ENCODE peak calls at places on chromosomes 13 and 19, in ten cellular contexts. One of them, this sample, is unnamed.

GRCh38 chr13:97932006-97932405 is 21.5 kb upstream of the IPO5 start:
- DNase-seq in HCT116: no peak
- DNase-seq in astrocyte: no peak
- DNase-seq in mammary epithelial cell: no peak
- DNase-seq in mesendoderm: peak; percentile 23
- DNase-seq in SK-N-SH: no peak
- DNase-seq in PC-9: no peak
- DNase-seq in OCI-LY7: no peak
- DNase-seq in K562: no peak
- DNase-seq in H9: no peak
- DNase-seq in this sample: no peak

GRCh38 chr19:34274284-34274826 is 20.0 kb downstream of the GARRE1 start:
- DNase-seq in SK-N-SH: no peak
- DNase-seq in OCI-LY7: no peak
- DNase-seq in HCT116: no peak
- DNase-seq in H9: no peak
- DNase-seq in mammary epithelial cell: no peak
- DNase-seq in PC-9: no peak
- DNase-seq in mesendoderm: no peak
- DNase-seq in K562: no peak
- DNase-seq in astrocyte: peak; percentile 64
- DNase-seq in this sample: peak; percentile 39

GRCh38 chr19:55278391-55279135 is 1.3 kb downstream of the HSPBP1 start:
- DNase-seq in HCT116: no peak
- DNase-seq in astrocyte: no peak
- DNase-seq in K562: no peak
- DNase-seq in PC-9: no peak
- DNase-seq in H9: no peak
- DNase-seq in mesendoderm: no peak
- DNase-seq in mammary epithelial cell: no peak
- DNase-seq in SK-N-SH: no peak
- DNase-seq in OCI-LY7: peak; percentile 38
- DNase-seq in this sample: no peak

GRCh38 chr13:57724486-57725272 is 93.1 kb downstream of the PCDH17 start:
- DNase-seq in PC-9: no peak
- DNase-seq in HCT116: no peak
- DNase-seq in OCI-LY7: no peak
- DNase-seq in mammary epithelial cell: no peak
- DNase-seq in astrocyte: no peak
- DNase-seq in mesendoderm: no peak
- DNase-seq in H9: peak; percentile 30
- DNase-seq in K562: no peak
- DNase-seq in SK-N-SH: no peak
- DNase-seq in this sample: no peak

GRCh38 chr13:26679945-26680516 is 80.6 kb downstream of the GPR12 start:
- DNase-seq in mesendoderm: peak; percentile 77
- DNase-seq in K562: peak; percentile 2
- DNase-seq in SK-N-SH: no peak
- DNase-seq in HCT116: no peak
- DNase-seq in OCI-LY7: no peak
- DNase-seq in PC-9: no peak
- DNase-seq in H9: peak; percentile 58
- DNase-seq in mammary epithelial cell: no peak
- DNase-seq in astrocyte: peak; percentile 2
- DNase-seq in this sample: peak; percentile 86

GRCh38 chr13:109196896-109197295 is 567.5 kb downstream of the MYO16 start:
- DNase-seq in mammary epithelial cell: no peak
- DNase-seq in H9: peak; percentile 67
- DNase-seq in astrocyte: no peak
- DNase-seq in K562: peak; percentile 24
- DNase-seq in OCI-LY7: no peak
- DNase-seq in PC-9: no peak
- DNase-seq in mesendoderm: peak; percentile 68
- DNase-seq in SK-N-SH: no peak
- DNase-seq in HCT116: peak; percentile 38
- DNase-seq in this sample: no peak

GRCh38 chr13:33026489-33027152 is 10.4 kb downstream of the KL start:
- DNase-seq in mammary epithelial cell: no peak
- DNase-seq in HCT116: no peak
- DNase-seq in mesendoderm: no peak
- DNase-seq in SK-N-SH: no peak
- DNase-seq in astrocyte: no peak
- DNase-seq in H9: no peak
- DNase-seq in OCI-LY7: no peak
- DNase-seq in K562: no peak
- DNase-seq in PC-9: no peak
- DNase-seq in this sample: no peak

GRCh38 chr13:25300861-25301346 is 521 bp upstream of the NUP58 start:
- DNase-seq in PC-9: no peak
- DNase-seq in OCI-LY7: no peak
- DNase-seq in SK-N-SH: peak; percentile 66
- DNase-seq in astrocyte: no peak
- DNase-seq in K562: no peak
- DNase-seq in mesendoderm: no peak
- DNase-seq in H9: peak; percentile 32
- DNase-seq in mammary epithelial cell: no peak
- DNase-seq in HCT116: no peak
- DNase-seq in this sample: peak; percentile 65

GRCh38 chr19:31350033-31350692 is 927 bp upstream of the TSHZ3 start:
- DNase-seq in mammary epithelial cell: no peak
- DNase-seq in H9: no peak
- DNase-seq in K562: no peak
- DNase-seq in OCI-LY7: no peak
- DNase-seq in HCT116: no peak
- DNase-seq in mesendoderm: no peak
- DNase-seq in astrocyte: no peak
- DNase-seq in PC-9: no peak
- DNase-seq in SK-N-SH: peak; percentile 81
- DNase-seq in this sample: peak; percentile 96

GRCh38 chr19:30402790-30403189 is 30.6 kb downstream of the ZNF536 start:
- DNase-seq in HCT116: no peak
- DNase-seq in H9: no peak
- DNase-seq in PC-9: no peak
- DNase-seq in SK-N-SH: no peak
- DNase-seq in mesendoderm: peak; percentile 19
- DNase-seq in astrocyte: no peak
- DNase-seq in K562: no peak
- DNase-seq in OCI-LY7: no peak
- DNase-seq in mammary epithelial cell: no peak
- DNase-seq in this sample: no peak

GRCh38 chr19:49415102-49415809 is 8.0 kb downstream of the PTH2 start:
- DNase-seq in mesendoderm: no peak
- DNase-seq in K562: no peak
- DNase-seq in H9: no peak
- DNase-seq in PC-9: no peak
- DNase-seq in mammary epithelial cell: no peak
- DNase-seq in SK-N-SH: no peak
- DNase-seq in HCT116: no peak
- DNase-seq in astrocyte: no peak
- DNase-seq in OCI-LY7: peak; percentile 19
- DNase-seq in this sample: peak; percentile 97

GRCh38 chr13:34011552-34012085 is 193.7 kb downstream of the RFC3 start:
- DNase-seq in H9: no peak
- DNase-seq in mesendoderm: no peak
- DNase-seq in OCI-LY7: no peak
- DNase-seq in HCT116: no peak
- DNase-seq in K562: no peak
- DNase-seq in SK-N-SH: no peak
- DNase-seq in mammary epithelial cell: no peak
- DNase-seq in PC-9: no peak
- DNase-seq in astrocyte: no peak
- DNase-seq in this sample: no peak

GRCh38 chr19:46896076-46896794 is 35.4 kb downstream of the ARHGAP35 start:
- DNase-seq in astrocyte: no peak
- DNase-seq in OCI-LY7: peak; percentile 85
- DNase-seq in HCT116: no peak
- DNase-seq in K562: no peak
- DNase-seq in mesendoderm: no peak
- DNase-seq in PC-9: no peak
- DNase-seq in H9: no peak
- DNase-seq in SK-N-SH: no peak
- DNase-seq in mammary epithelial cell: no peak
- DNase-seq in this sample: no peak

GRCh38 chr19:35211545-35212230 is 16.9 kb downstream of the FAM187B start:
- DNase-seq in PC-9: no peak
- DNase-seq in H9: no peak
- DNase-seq in HCT116: no peak
- DNase-seq in K562: no peak
- DNase-seq in astrocyte: no peak
- DNase-seq in OCI-LY7: peak; percentile 71
- DNase-seq in mesendoderm: no peak
- DNase-seq in mammary epithelial cell: no peak
- DNase-seq in SK-N-SH: no peak
- DNase-seq in this sample: peak; percentile 35

DNA sequence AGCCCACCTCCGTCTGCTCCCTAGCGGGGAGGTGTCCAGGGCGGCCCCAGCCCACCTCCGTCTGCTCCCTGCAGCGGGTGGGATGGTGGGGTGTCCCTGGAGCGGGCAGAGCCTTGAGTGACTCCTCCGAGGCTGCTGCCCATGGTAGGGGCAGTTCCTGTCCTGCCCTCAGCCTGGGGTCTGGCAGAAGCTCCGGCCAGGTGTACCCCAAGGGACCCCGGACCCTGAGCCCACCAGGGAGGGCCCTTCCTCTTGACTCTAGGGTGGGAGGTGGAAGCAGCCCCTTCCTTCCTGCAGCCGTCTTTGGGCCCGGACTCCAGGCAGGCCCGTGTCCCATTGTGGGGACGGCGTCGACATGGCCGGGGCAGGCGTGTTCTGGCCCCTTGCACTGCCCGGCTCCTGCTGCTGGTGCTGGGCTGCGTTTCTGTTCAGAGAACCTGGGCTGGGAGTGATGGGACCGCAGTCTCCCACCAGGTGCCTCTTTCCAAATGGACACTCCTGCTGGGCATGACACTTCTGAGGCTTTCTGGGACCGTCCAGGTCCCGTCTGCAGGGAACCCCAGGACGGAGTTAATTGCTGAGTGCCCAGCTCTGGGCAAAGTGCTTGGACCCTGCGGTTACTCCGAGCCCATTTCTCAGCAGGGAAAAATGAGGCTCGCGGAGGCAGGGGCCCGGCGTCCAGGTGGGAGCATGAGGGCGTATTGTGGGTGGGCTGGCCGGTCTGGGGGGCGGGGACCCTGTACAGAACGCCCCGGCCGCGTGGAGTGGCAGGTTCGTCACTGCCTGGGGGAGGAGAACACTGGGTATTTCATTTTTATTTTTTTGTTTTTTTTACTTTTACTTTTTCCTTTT is 19.8 kb downstream of the ARID3A start:
- DNase-seq in SK-N-SH: no peak
- DNase-seq in H9: no peak
- DNase-seq in HCT116: no peak
- DNase-seq in mammary epithelial cell: no peak
- DNase-seq in mesendoderm: no peak
- DNase-seq in K562: no peak
- DNase-seq in astrocyte: no peak
- DNase-seq in PC-9: no peak
- DNase-seq in OCI-LY7: no peak
- DNase-seq in this sample: no peak
- H3K79me2 ChIP-seq in SK-N-SH: peaks cover 30% of the 10 kb centered on the region
- H3K79me2 ChIP-seq in H9: no peaks in the 10 kb centered on the region
- H3K79me2 ChIP-seq in HCT116: peaks cover 8% of the 10 kb centered on the region
- H3K79me2 ChIP-seq in mammary epithelial cell: peaks cover 12% of the 10 kb centered on the region
- H3K79me2 ChIP-seq in mesendoderm: peaks cover 42% of the 10 kb centered on the region
- H3K79me2 ChIP-seq in K562: peaks cover 78% of the 10 kb centered on the region
- H3K79me2 ChIP-seq in astrocyte: peaks cover 66% of the 10 kb centered on the region
- H3K79me2 ChIP-seq in PC-9: no peaks in the 10 kb centered on the region
- H3K79me2 ChIP-seq in OCI-LY7: no peaks in the 10 kb centered on the region
- H3K79me2 ChIP-seq in this sample: peaks cover 40% of the 10 kb centered on the region

DNA sequence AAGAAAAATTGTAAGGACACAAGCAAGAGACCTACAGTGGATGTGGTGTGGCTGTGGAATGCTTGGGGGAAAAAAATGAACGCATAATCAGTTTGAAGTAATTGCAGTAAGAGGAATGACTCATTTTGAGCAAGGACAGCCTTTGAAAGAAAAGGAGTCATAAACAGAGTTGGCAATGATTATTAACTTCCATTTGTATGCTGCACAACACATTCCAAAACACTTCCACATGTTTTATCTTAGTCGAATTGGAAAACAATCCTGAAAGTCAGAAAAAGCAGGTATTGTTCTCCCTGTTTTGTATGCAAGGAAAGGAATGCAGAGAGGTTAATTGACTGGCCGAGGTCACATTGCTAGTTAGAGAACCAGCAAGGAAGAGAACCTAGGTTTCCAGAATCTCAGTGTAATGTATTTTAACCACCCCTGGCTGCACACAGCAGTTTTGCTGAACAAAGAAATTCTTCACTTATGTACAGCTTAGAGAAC is 630.0 kb upstream of the MIR17HG start:
- DNase-seq in mammary epithelial cell: peak; percentile 76
- DNase-seq in K562: no peak
- DNase-seq in SK-N-SH: no peak
- DNase-seq in mesendoderm: peak; percentile 51
- DNase-seq in PC-9: peak; percentile 41
- DNase-seq in HCT116: peak; percentile 22
- DNase-seq in OCI-LY7: no peak
- DNase-seq in astrocyte: peak; percentile 97
- DNase-seq in H9: no peak
- DNase-seq in this sample: no peak
- H3K79me2 ChIP-seq in mammary epithelial cell: no peaks in the 10 kb centered on the region
- H3K79me2 ChIP-seq in K562: no peaks in the 10 kb centered on the region
- H3K79me2 ChIP-seq in SK-N-SH: no peaks in the 10 kb centered on the region
- H3K79me2 ChIP-seq in mesendoderm: no peaks in the 10 kb centered on the region
- H3K79me2 ChIP-seq in PC-9: no peaks in the 10 kb centered on the region
- H3K79me2 ChIP-seq in HCT116: no peaks in the 10 kb centered on the region
- H3K79me2 ChIP-seq in OCI-LY7: no peaks in the 10 kb centered on the region
- H3K79me2 ChIP-seq in astrocyte: no peaks in the 10 kb centered on the region
- H3K79me2 ChIP-seq in H9: no peaks in the 10 kb centered on the region
- H3K79me2 ChIP-seq in this sample: no peaks in the 10 kb centered on the region

GRCh38 chr19:1424182-1424955 is 13.8 kb upstream of the RPS15 start:
- DNase-seq in K562: no peak
- DNase-seq in mesendoderm: no peak
- DNase-seq in mammary epithelial cell: no peak
- DNase-seq in astrocyte: no peak
- DNase-seq in OCI-LY7: no peak
- DNase-seq in HCT116: no peak
- DNase-seq in H9: no peak
- DNase-seq in PC-9: no peak
- DNase-seq in SK-N-SH: no peak
- DNase-seq in this sample: no peak
- H3K79me2 ChIP-seq in K562: peaks cover 62% of the 10 kb centered on the region
- H3K79me2 ChIP-seq in mesendoderm: peaks cover 35% of the 10 kb centered on the region
- H3K79me2 ChIP-seq in mammary epithelial cell: peaks cover 92% of the 10 kb centered on the region
- H3K79me2 ChIP-seq in astrocyte: peaks cover 90% of the 10 kb centered on the region
- H3K79me2 ChIP-seq in OCI-LY7: no peaks in the 10 kb centered on the region
- H3K79me2 ChIP-seq in HCT116: peaks cover 95% of the 10 kb centered on the region
- H3K79me2 ChIP-seq in H9: no peaks in the 10 kb centered on the region
- H3K79me2 ChIP-seq in PC-9: peaks cover under 1% of the 10 kb centered on the region
- H3K79me2 ChIP-seq in SK-N-SH: peaks cover 38% of the 10 kb centered on the region
- H3K79me2 ChIP-seq in this sample: peaks cover 85% of the 10 kb centered on the region

DNA sequence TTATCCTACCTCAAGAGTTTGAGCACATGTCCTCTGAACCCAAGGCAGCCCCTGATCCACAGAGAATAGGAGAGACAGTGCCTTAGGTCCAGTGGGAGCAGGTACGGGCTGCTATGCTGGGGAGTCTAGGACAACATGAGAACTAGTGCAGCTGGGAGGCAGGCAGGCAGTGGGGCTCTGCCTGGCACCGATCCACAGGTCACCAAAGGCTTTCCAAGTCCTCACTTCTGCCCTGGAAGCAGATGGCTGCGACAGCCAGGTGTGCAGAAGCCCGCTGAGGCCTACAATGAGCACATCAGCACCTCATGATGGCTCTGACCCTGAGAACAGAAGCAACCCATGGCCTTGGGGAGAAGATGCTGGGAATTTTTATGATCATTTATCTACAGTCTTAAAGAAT is 29.8 kb upstream of the EPHX3 start:
- DNase-seq in HCT116: no peak
- DNase-seq in PC-9: no peak
- DNase-seq in mesendoderm: no peak
- DNase-seq in OCI-LY7: no peak
- DNase-seq in astrocyte: no peak
- DNase-seq in SK-N-SH: no peak
- DNase-seq in H9: no peak
- DNase-seq in mammary epithelial cell: no peak
- DNase-seq in K562: no peak
- DNase-seq in this sample: peak; percentile 51
- H3K79me2 ChIP-seq in HCT116: peaks cover 22% of the 10 kb centered on the region
- H3K79me2 ChIP-seq in PC-9: peaks cover 67% of the 10 kb centered on the region
- H3K79me2 ChIP-seq in mesendoderm: peaks cover 28% of the 10 kb centered on the region
- H3K79me2 ChIP-seq in OCI-LY7: peaks cover 11% of the 10 kb centered on the region
- H3K79me2 ChIP-seq in astrocyte: peaks cover 86% of the 10 kb centered on the region
- H3K79me2 ChIP-seq in SK-N-SH: peaks cover 88% of the 10 kb centered on the region
- H3K79me2 ChIP-seq in H9: peaks cover 4% of the 10 kb centered on the region
- H3K79me2 ChIP-seq in mammary epithelial cell: peaks cover 75% of the 10 kb centered on the region
- H3K79me2 ChIP-seq in K562: peaks cover 11% of the 10 kb centered on the region
- H3K79me2 ChIP-seq in this sample: peaks cover 90% of the 10 kb centered on the region

This sample was measured in osteoblast.